ENCODE peak calls at places on chromosomes 11 and 22, in ten cellular contexts. O is OCI-LY7, U is GM23248, F is HCT116, A is neural progenitor cell, E is hepatocyte, C is Karpas-422, H is fibroblast of lung, P is IMR-90, D is PC-3. L is an unnamed sample.

GRCh38 chr22:25369133-25369532 is 149.7 kb downstream of the CRYBB2 start:
- DNase-seq in P (no peak), A (no peak), U (no peak), H (no peak), E (no peak), O (no peak), C (no peak), F (no peak), D (no peak), L (no peak)

GRCh38 chr11:5624489-5625278 is at the start of gene TRIM34:
- DNase-seq in D (peak), C (peak), H (peak), A (peak), U (peak), E (peak), P (peak), F (no peak), O (peak), L (peak)

GRCh38 chr22:46549971-46550641 is 12.7 kb upstream of the CELSR1 start:
- DNase-seq in O (no peak), H (no peak), C (no peak), E (no peak), D (no peak), A (no peak), F (no peak), P (no peak), U (no peak), L (no peak)

GRCh38 chr22:17172172-17172833 is 13.2 kb upstream of the HDHD5 start:
- DNase-seq in F (no peak), P (no peak), U (no peak), C (no peak), O (no peak), H (no peak), D (no peak), A (no peak), E (peak), L (no peak)

GRCh38 chr11:8039530-8040260 is 41.3 kb upstream of the TUB start:
- DNase-seq in A (no peak), E (no peak), F (no peak), D (no peak), O (no peak), H (no peak), C (no peak), U (no peak), P (no peak), L (no peak)

GRCh38 chr11:78576549-78577097 is 2.0 kb upstream of the NARS2 start:
- DNase-seq in U (no peak), H (no peak), E (no peak), D (no peak), F (no peak), O (no peak), P (no peak), A (no peak), C (no peak), L (peak)

GRCh38 chr22:37026325-37026724 is 6.8 kb downstream of the MPST start:
- DNase-seq in F (no peak), P (no peak), D (no peak), A (no peak), E (no peak), H (no peak), C (no peak), U (no peak), O (no peak), L (no peak)

GRCh38 chr11:16561150-16561549 is 177.3 kb upstream of the C11orf58 start:
- DNase-seq in O (no peak), H (peak), E (no peak), F (no peak), A (no peak), D (no peak), P (peak), U (no peak), C (no peak), L (no peak)

GRCh38 chr11:123645576-123645975 is 8.8 kb downstream of the SCN3B start:
- DNase-seq in C (no peak), H (no peak), U (no peak), A (no peak), E (no peak), P (no peak), D (no peak), F (no peak), O (no peak), L (no peak)

GRCh38 chr11:82978422-82979099 is 77.0 kb downstream of the DDIAS start:
- DNase-seq in O (no peak), E (no peak), H (peak), F (no peak), D (peak), C (peak), U (peak), A (no peak), P (peak), L (no peak)

GRCh38 chr22:39241632-39242388 is 3.0 kb downstream of the PDGFB start:
- DNase-seq in D (no peak), F (no peak), H (no peak), A (no peak), E (peak), C (no peak), P (no peak), U (peak), O (no peak), L (no peak)

GRCh38 chr11:6611092-6612007 is 666 bp downstream of the TAF10 start:
- DNase-seq in D (no peak), A (peak), O (peak), E (no peak), U (peak), F (no peak), C (peak), H (peak), P (peak), L (peak)

GRCh38 chr11:44625759-44626523 is 60.5 kb downstream of the CD82 start:
- DNase-seq in A (no peak), U (no peak), O (no peak), D (no peak), P (no peak), H (no peak), C (no peak), F (no peak), E (peak), L (no peak)

GRCh38 chr11:60985991-60986915 is 14.8 kb downstream of the CD6 start:
- DNase-seq in D (peak), P (peak), F (no peak), A (no peak), E (no peak), O (peak), C (no peak), U (peak), H (peak), L (no peak)

GRCh38 chr22:19723990-19724827 is 870 bp downstream of the GP1BB start:
- DNase-seq in H (peak), D (peak), E (peak), F (no peak), U (no peak), P (peak), O (peak), A (peak), C (no peak), L (peak)

GRCh38 chr11:60906132-60906972 is at the start of gene PRPF19:
- DNase-seq in P (peak), F (peak), U (peak), E (peak), O (peak), H (peak), A (peak), D (peak), C (peak), L (peak)

GRCh38 chr11:72850832-72851231 is 36.6 kb downstream of the ATG16L2 start:
- DNase-seq in P (no peak), U (no peak), C (no peak), D (no peak), E (no peak), H (no peak), O (no peak), A (no peak), F (no peak), L (no peak)

GRCh38 chr11:1479678-1480118 is 6.9 kb downstream of the MOB2 start:
- DNase-seq in P (no peak), C (no peak), D (no peak), O (no peak), H (no peak), E (no peak), F (no peak), U (no peak), A (no peak), L (no peak)

GRCh38 chr11:41379084-41379483 is 80.4 kb downstream of the LRRC4C start:
- DNase-seq in O (no peak), A (no peak), P (no peak), U (no peak), F (no peak), H (peak), E (no peak), D (no peak), C (no peak), L (no peak)

GRCh38 chr11:69598147-69598546 is 42.8 kb upstream of the CCND1 start:
- DNase-seq in H (no peak), D (peak), C (no peak), O (peak), E (no peak), U (no peak), P (no peak), F (no peak), A (no peak), L (peak)
- H2AFZ ChIP-seq in H (no peak), D (no peak), C (no peak), O (no peak), E (no peak), U (no peak), P (peak), F (no peak), A (no peak), L (no peak)

DNA sequence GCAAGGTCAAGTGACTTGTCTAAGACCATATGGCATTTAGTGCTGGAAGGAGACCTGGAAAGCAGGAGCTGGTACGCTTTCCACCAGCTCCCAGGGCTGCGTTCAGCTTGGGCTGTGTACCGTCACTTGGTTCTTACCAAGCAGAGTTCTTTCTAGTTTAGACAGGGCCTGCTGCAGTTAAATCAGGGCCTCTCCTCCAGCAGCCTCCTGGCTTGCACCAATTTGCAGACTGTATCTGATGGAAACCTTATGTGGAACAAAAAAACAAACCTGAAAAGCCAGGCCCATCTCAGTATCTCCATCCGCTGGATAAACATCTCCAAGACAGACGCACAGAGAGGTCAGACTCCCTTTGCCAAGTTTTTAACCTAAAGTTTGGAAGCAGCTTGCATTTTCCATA is 288.5 kb upstream of the SORL1-AS1 start:
- DNase-seq in P (peak), H (no peak), E (peak), D (no peak), F (no peak), C (no peak), A (no peak), U (peak), O (no peak), L (no peak)
- H2AFZ ChIP-seq in P (peak), H (peak), E (no peak), D (no peak), F (no peak), C (no peak), A (peak), U (peak), O (no peak), L (no peak)

GRCh38 chr11:116981216-116981887 is 116.9 kb downstream of the SIK3 start:
- DNase-seq in A (no peak), F (no peak), H (no peak), O (no peak), U (peak), E (no peak), P (no peak), C (no peak), D (no peak), L (no peak)
- H2AFZ ChIP-seq in A (no peak), F (no peak), H (no peak), O (no peak), U (no peak), E (no peak), P (no peak), C (no peak), D (no peak), L (no peak)

GRCh38 chr11:62256281-62256680 is 13.7 kb upstream of the SCGB2A2 start:
- DNase-seq in U (peak), F (no peak), O (no peak), A (no peak), P (no peak), E (no peak), C (no peak), H (no peak), D (peak), L (no peak)

GRCh38 chr11:62253999-62254542 is 12.0 kb downstream of the SCGB1D2 start:
- DNase-seq in E (no peak), F (no peak), U (no peak), H (no peak), D (no peak), C (no peak), A (no peak), O (no peak), P (no peak), L (no peak)

DNA sequence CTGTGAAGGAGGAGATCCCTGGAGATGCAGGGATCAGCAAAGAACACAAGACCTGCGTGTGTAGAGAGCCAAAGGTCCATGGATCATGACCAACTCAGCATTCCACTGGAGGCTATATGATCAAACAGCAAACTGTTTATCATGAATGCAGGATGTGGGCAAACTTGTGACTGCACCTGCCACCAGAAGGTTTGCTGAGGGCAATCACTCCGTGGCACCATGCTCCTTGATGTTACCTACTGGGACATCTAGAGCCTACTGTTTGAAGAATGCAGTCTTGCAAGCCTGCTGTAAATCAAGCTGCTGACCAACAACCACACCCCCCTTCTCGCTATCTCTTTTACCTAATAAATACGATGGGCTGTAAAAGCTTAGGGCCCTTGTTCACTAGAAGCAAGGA is 9.7 kb downstream of the SCGB1D2 start:
- DNase-seq in O (no peak), E (no peak), U (no peak), P (no peak), H (no peak), A (no peak), D (no peak), C (no peak), F (no peak), L (no peak)
- H2AFZ ChIP-seq in O (no peak), E (no peak), U (no peak), P (no peak), H (no peak), A (no peak), D (no peak), C (no peak), F (no peak), L (no peak)